ENCODE peak calls at places on chromosomes 2 and 18, in six cellular contexts. J, P, H, Z, C and L are unnamed samples.

GRCh38 chr2:223093436-223093839 is 41.4 kb downstream of the KCNE4 start:
- DNase-seq in Z (peak; percentile 63), H (no peak), P (no peak), C (no peak), J (no peak), L (no peak)

GRCh38 chr2:36477744-36478143 is 120.2 kb downstream of the FEZ2 start:
- DNase-seq in J (no peak), C (no peak), P (no peak), H (no peak), Z (no peak), L (no peak)

GRCh38 chr2:9995059-9995458 is 43.6 kb downstream of the GRHL1 start:
- DNase-seq in H (no peak), C (no peak), J (no peak), Z (no peak), P (no peak), L (no peak)

GRCh38 chr2:194765723-194766122 is 891.3 kb upstream of the SLC39A10 start:
- DNase-seq in P (no peak), Z (no peak), C (no peak), J (no peak), H (peak; percentile 80), L (no peak)

GRCh38 chr18:11237484-11237883 is 88.1 kb upstream of the PIEZO2 start:
- DNase-seq in J (no peak), H (no peak), P (no peak), C (no peak), Z (no peak), L (no peak)

GRCh38 chr2:20447437-20448245 is 767 bp downstream of the RHOB start:
- DNase-seq in Z (peak; percentile 48), J (no peak), C (peak; percentile 52), H (peak; percentile 52), P (no peak), L (no peak)

GRCh38 chr2:222912117-222912516 is 51.3 kb downstream of the ACSL3 start:
- DNase-seq in H (no peak), Z (no peak), P (peak; percentile 30), C (peak; percentile 48), J (no peak), L (no peak)

GRCh38 chr2:40546792-40547191 is 94.9 kb upstream of the SLC8A1 start:
- DNase-seq in C (no peak), Z (no peak), P (no peak), J (no peak), H (no peak), L (no peak)

GRCh38 chr18:25057491-25058050 is 294.4 kb downstream of the ZNF521 start:
- DNase-seq in C (no peak), P (peak; percentile 39), H (no peak), Z (no peak), J (no peak), L (no peak)

GRCh38 chr2:168241746-168242145 is 5.6 kb downstream of the STK39 start:
- DNase-seq in H (no peak), P (no peak), J (no peak), Z (no peak), C (no peak), L (no peak)

GRCh38 chr18:26703170-26703933 is 155.0 kb upstream of the KCTD1 start:
- DNase-seq in H (no peak), P (no peak), Z (no peak), J (no peak), C (peak; percentile 20), L (no peak)

GRCh38 chr2:44942304-44943030 is 965 bp downstream of the SIX3 start:
- DNase-seq in Z (no peak), H (no peak), J (no peak), P (no peak), C (peak; percentile 58), L (no peak)

GRCh38 chr2:55014962-55015939 is 35.0 kb downstream of the RTN4 start:
- DNase-seq in J (peak; percentile 74), Z (peak; percentile 57), H (peak; percentile 23), P (peak; percentile 72), C (peak; percentile 58), L (peak; percentile 38)

GRCh38 chr2:149388120-149388816 is 57.9 kb downstream of the LYPD6 start:
- DNase-seq in P (peak; percentile 31), H (no peak), Z (no peak), C (no peak), J (no peak), L (no peak)

GRCh38 chr2:129923265-129924141 is 56.0 kb upstream of the RAB6C start:
- DNase-seq in C (peak; percentile 8), J (peak; percentile 10), Z (peak; percentile 25), H (peak; percentile 77), P (peak; percentile 24), L (no peak)

GRCh38 chr2:8000861-8001260 is 681.0 kb upstream of the ID2 start:
- DNase-seq in H (no peak), P (no peak), Z (no peak), J (no peak), C (peak; percentile 20), L (no peak)

GRCh38 chr2:14700753-14701152 is 68.2 kb downstream of the LRATD1 start:
- DNase-seq in C (peak; percentile 6), Z (peak; percentile 21), H (no peak), P (peak; percentile 49), J (no peak), L (no peak)

GRCh38 chr18:51137051-51137729 is 60.3 kb downstream of the MEX3C start:
- DNase-seq in P (no peak), H (no peak), J (no peak), C (no peak), Z (no peak), L (no peak)

GRCh38 chr2:36287363-36288275 is 68.0 kb upstream of the CRIM1 start:
- DNase-seq in P (peak; percentile 4), C (no peak), J (peak; percentile 4), H (no peak), Z (peak; percentile 24), L (no peak)

GRCh38 chr2:95206086-95206485 is 1.2 kb upstream of the ZNF892 start:
- DNase-seq in Z (no peak), P (no peak), J (no peak), H (no peak), C (no peak), L (no peak)

GRCh38 chr2:207692206-207693065 is 19.0 kb upstream of the CCNYL1 start:
- DNase-seq in P (no peak), J (no peak), H (no peak), C (peak; percentile 62), Z (no peak), L (peak; percentile 21)

GRCh38 chr18:70324897-70325296 is 36.1 kb downstream of the SOCS6 start:
- DNase-seq in H (no peak), Z (no peak), C (no peak), J (no peak), P (no peak), L (no peak)

GRCh38 chr2:176162911-176163654 is 6.0 kb downstream of the HOXD3 start:
- DNase-seq in J (no peak), H (no peak), P (no peak), Z (no peak), C (no peak), L (no peak)

GRCh38 chr2:27854224-27854623 is 36.0 kb downstream of the RBKS start:
- DNase-seq in J (no peak), P (no peak), C (no peak), Z (no peak), H (no peak), L (no peak)

GRCh38 chr2:238696786-238697185 is 151.1 kb upstream of the TWIST2 start:
- DNase-seq in C (no peak), P (no peak), J (no peak), H (no peak), Z (no peak), L (no peak)

GRCh38 chr2:65263257-65263656 is 35.6 kb downstream of the ACTR2 start:
- DNase-seq in H (no peak), J (no peak), C (no peak), P (no peak), Z (no peak), L (no peak)

GRCh38 chr2:197179744-197180498 is 130.7 kb downstream of the ANKRD44 start:
- DNase-seq in J (no peak), H (no peak), P (peak; percentile 64), Z (no peak), C (no peak), L (no peak)

GRCh38 chr2:176129825-176130152 is 284 bp downstream of the HOXD8 start:
- DNase-seq in P (no peak), Z (no peak), C (no peak), J (no peak), H (no peak), L (no peak)

GRCh38 chr2:242029422-242030225 is 160.1 kb downstream of the RTP5 start:
- DNase-seq in C (peak; percentile 26), Z (no peak), P (no peak), H (no peak), J (no peak), L (no peak)

GRCh38 chr2:232491139-232491780 is 3.6 kb upstream of the ECEL1 start:
- DNase-seq in C (no peak), H (no peak), J (no peak), Z (no peak), P (no peak), L (no peak)

GRCh38 chr2:241002275-241003046 is 4.0 kb downstream of the SNED1 start:
- DNase-seq in Z (no peak), H (no peak), J (no peak), P (no peak), C (no peak), L (no peak)

GRCh38 chr18:79621501-79621900 is 58.1 kb upstream of the CTDP1 start:
- DNase-seq in H (no peak), C (no peak), J (no peak), Z (no peak), P (no peak), L (no peak)

GRCh38 chr2:60033325-60033724 is 520.1 kb downstream of the BCL11A start:
- DNase-seq in C (no peak), P (no peak), J (no peak), H (no peak), Z (peak; percentile 19), L (no peak)

GRCh38 chr2:188522517-188522916 is 230.8 kb downstream of the GULP1 start:
- DNase-seq in J (no peak), H (no peak), P (no peak), C (no peak), Z (no peak), L (no peak)

GRCh38 chr2:200962821-200963128 is 685 bp downstream of the ORC2 start:
- DNase-seq in H (no peak), Z (no peak), C (no peak), J (no peak), P (peak; percentile 7), L (no peak)

GRCh38 chr2:64474200-64474630 is 20.3 kb downstream of the LGALSL start:
- DNase-seq in J (no peak), C (no peak), P (no peak), H (no peak), Z (no peak), L (no peak)

GRCh38 chr2:238082151-238082550 is 18.0 kb upstream of the ESPNL start:
- DNase-seq in Z (no peak), C (no peak), P (no peak), H (no peak), J (no peak), L (no peak)

GRCh38 chr18:37362158-37362890 is 203.3 kb downstream of the CELF4 start:
- DNase-seq in J (no peak), Z (no peak), H (peak; percentile 7), P (no peak), C (no peak), L (no peak)